ENCODE peak calls at places on chromosomes 5 and 9, in five cellular contexts. Z, I, L, M and C are unnamed samples.

GRCh38 chr9:125932012-125932411 is 184.8 kb downstream of the PBX3 start:
- DNase-seq in M (peak; percentile 99), L (no peak), Z (no peak), I (no peak), C (peak; percentile 92)

GRCh38 chr5:176396330-176396729 is 7.8 kb downstream of the HIGD2A start:
- DNase-seq in I (no peak), L (no peak), Z (no peak), M (no peak), C (no peak)

GRCh38 chr9:120921751-120922181 is 4.8 kb downstream of the TRAF1 start:
- DNase-seq in Z (no peak), L (no peak), I (no peak), M (no peak), C (no peak)

GRCh38 chr9:136858844-136859757 is 7.0 kb downstream of the MAMDC4 start:
- DNase-seq in M (no peak), I (no peak), L (no peak), Z (peak; percentile 42), C (peak; percentile 85)

GRCh38 chr9:91736898-91737601 is 213.0 kb downstream of the ROR2 start:
- DNase-seq in M (no peak), L (no peak), Z (no peak), I (no peak), C (no peak)

GRCh38 chr9:15149450-15149849 is 157.6 kb downstream of the TTC39B start:
- DNase-seq in L (no peak), I (no peak), M (no peak), Z (no peak), C (no peak)

GRCh38 chr5:92566113-92566767 is 1014.8 kb downstream of the NR2F1-AS1 start:
- DNase-seq in Z (no peak), L (no peak), I (no peak), M (no peak), C (no peak)

GRCh38 chr9:80839821-80840670 is 849.3 kb downstream of the TLE1 start:
- DNase-seq in Z (no peak), I (no peak), L (no peak), M (no peak), C (no peak)

GRCh38 chr5:127492854-127493738 is 24.3 kb upstream of the PRRC1 start:
- DNase-seq in M (peak; percentile 53), I (no peak), L (peak; percentile 74), Z (no peak), C (peak; percentile 46)

GRCh38 chr5:140253985-140254384 is 48.9 kb downstream of the PFDN1 start:
- DNase-seq in I (no peak), Z (no peak), M (peak; percentile 85), L (peak; percentile 32), C (peak; percentile 58)

GRCh38 chr5:115586525-115587146 is 15.6 kb downstream of the TICAM2 start:
- DNase-seq in I (no peak), L (peak; percentile 32), M (peak; percentile 41), Z (no peak), C (no peak)

GRCh38 chr5:80284720-80285119 is 28.9 kb upstream of the SERINC5 start:
- DNase-seq in L (no peak), Z (no peak), I (no peak), M (no peak), C (no peak)

GRCh38 chr5:64742411-64742810 is 26.1 kb downstream of the SREK1IP1 start:
- DNase-seq in L (no peak), Z (no peak), M (no peak), I (no peak), C (no peak)

GRCh38 chr5:111133436-111133751 is 41.2 kb downstream of the WDR36 start:
- DNase-seq in Z (no peak), L (no peak), I (no peak), M (no peak), C (no peak)

GRCh38 chr9:127589955-127590370 is 22.1 kb upstream of the STXBP1 start:
- DNase-seq in M (no peak), L (peak; percentile 67), I (peak; percentile 85), Z (peak; percentile 51), C (no peak)

GRCh38 chr9:77019010-77019809 is at the start of gene FOXB2:
- DNase-seq in L (peak; percentile 38), I (peak; percentile 77), Z (no peak), M (no peak), C (no peak)